ENCODE peak calls at places on chromosomes 5 and 9, in seven cellular contexts. One of them, this sample, is unnamed.

GRCh38 chr9:96513622-96514021 is 63.7 kb downstream of the HABP4 start:
- DNase-seq in lung: no peak
- DNase-seq in pancreas: no peak
- DNase-seq in BE2C: no peak
- DNase-seq in fibroblast of lung: peak
- DNase-seq in H9: no peak
- DNase-seq in fibroblast of mammary gland: peak
- DNase-seq in this sample: peak

GRCh38 chr5:177390363-177391300 is 6.4 kb downstream of the SLC34A1 start:
- DNase-seq in lung: peak
- DNase-seq in pancreas: peak
- DNase-seq in BE2C: peak
- DNase-seq in fibroblast of lung: peak
- DNase-seq in H9: peak
- DNase-seq in fibroblast of mammary gland: peak
- DNase-seq in this sample: peak

GRCh38 chr9:130732793-130733221 is 39.2 kb downstream of the EXOSC2 start:
- DNase-seq in lung: peak
- DNase-seq in pancreas: no peak
- DNase-seq in BE2C: no peak
- DNase-seq in fibroblast of lung: no peak
- DNase-seq in H9: no peak
- DNase-seq in fibroblast of mammary gland: peak
- DNase-seq in this sample: peak

GRCh38 chr5:149220750-149221149 is 50.9 kb upstream of the AFAP1L1 start:
- DNase-seq in lung: no peak
- DNase-seq in pancreas: no peak
- DNase-seq in BE2C: no peak
- DNase-seq in fibroblast of lung: no peak
- DNase-seq in H9: no peak
- DNase-seq in fibroblast of mammary gland: no peak
- DNase-seq in this sample: no peak

GRCh38 chr9:122394265-122395242 is 23.7 kb downstream of the PTGS1 start:
- DNase-seq in lung: peak
- DNase-seq in pancreas: no peak
- DNase-seq in BE2C: no peak
- DNase-seq in fibroblast of lung: peak
- DNase-seq in H9: no peak
- DNase-seq in fibroblast of mammary gland: peak
- DNase-seq in this sample: peak

GRCh38 chr9:129557192-129558036 is 63.5 kb downstream of the C9orf50 start:
- DNase-seq in lung: no peak
- DNase-seq in pancreas: no peak
- DNase-seq in BE2C: no peak
- DNase-seq in fibroblast of lung: peak
- DNase-seq in H9: peak
- DNase-seq in fibroblast of mammary gland: no peak
- DNase-seq in this sample: no peak

GRCh38 chr5:30438785-30439184 is 754.7 kb upstream of the CDH6 start:
- DNase-seq in lung: no peak
- DNase-seq in pancreas: no peak
- DNase-seq in BE2C: no peak
- DNase-seq in fibroblast of lung: no peak
- DNase-seq in H9: no peak
- DNase-seq in fibroblast of mammary gland: no peak
- DNase-seq in this sample: no peak

GRCh38 chr9:99497641-99498040 is 275.6 kb downstream of the SEC61B start:
- DNase-seq in lung: no peak
- DNase-seq in pancreas: no peak
- DNase-seq in BE2C: no peak
- DNase-seq in fibroblast of lung: no peak
- DNase-seq in H9: no peak
- DNase-seq in fibroblast of mammary gland: no peak
- DNase-seq in this sample: no peak

GRCh38 chr5:80061541-80061940 is 26.4 kb downstream of the THBS4 start:
- DNase-seq in lung: no peak
- DNase-seq in pancreas: no peak
- DNase-seq in BE2C: no peak
- DNase-seq in fibroblast of lung: no peak
- DNase-seq in H9: no peak
- DNase-seq in fibroblast of mammary gland: no peak
- DNase-seq in this sample: no peak

GRCh38 chr9:88179080-88179521 is 40.8 kb upstream of the SPATA31C2 start:
- DNase-seq in lung: no peak
- DNase-seq in pancreas: no peak
- DNase-seq in BE2C: no peak
- DNase-seq in fibroblast of lung: no peak
- DNase-seq in H9: no peak
- DNase-seq in fibroblast of mammary gland: no peak
- DNase-seq in this sample: no peak

GRCh38 chr9:107586493-107586892 is 96.9 kb upstream of the KLF4 start:
- DNase-seq in lung: no peak
- DNase-seq in pancreas: no peak
- DNase-seq in BE2C: no peak
- DNase-seq in fibroblast of lung: no peak
- DNase-seq in H9: no peak
- DNase-seq in fibroblast of mammary gland: no peak
- DNase-seq in this sample: no peak

GRCh38 chr9:135186248-135187164 is 99.0 kb downstream of the OLFM1 start:
- DNase-seq in lung: no peak
- DNase-seq in pancreas: no peak
- DNase-seq in BE2C: peak
- DNase-seq in fibroblast of lung: no peak
- DNase-seq in H9: no peak
- DNase-seq in fibroblast of mammary gland: no peak
- DNase-seq in this sample: no peak

GRCh38 chr5:32506809-32507208 is 62.3 kb upstream of the ZFR start:
- DNase-seq in lung: no peak
- DNase-seq in pancreas: no peak
- DNase-seq in BE2C: no peak
- DNase-seq in fibroblast of lung: peak
- DNase-seq in H9: no peak
- DNase-seq in fibroblast of mammary gland: peak
- DNase-seq in this sample: peak

GRCh38 chr9:76425677-76426453 is 31.6 kb upstream of the RFK start:
- DNase-seq in lung: no peak
- DNase-seq in pancreas: no peak
- DNase-seq in BE2C: no peak
- DNase-seq in fibroblast of lung: no peak
- DNase-seq in H9: no peak
- DNase-seq in fibroblast of mammary gland: no peak
- DNase-seq in this sample: no peak

GRCh38 chr5:74493426-74493825 is 147.1 kb downstream of the ENC1 start:
- DNase-seq in lung: no peak
- DNase-seq in pancreas: no peak
- DNase-seq in BE2C: no peak
- DNase-seq in fibroblast of lung: peak
- DNase-seq in H9: no peak
- DNase-seq in fibroblast of mammary gland: no peak
- DNase-seq in this sample: peak

GRCh38 chr9:109950710-109951443 is 170.9 kb downstream of the PALM2AKAP2 start:
- DNase-seq in lung: no peak
- DNase-seq in pancreas: no peak
- DNase-seq in BE2C: no peak
- DNase-seq in fibroblast of lung: no peak
- DNase-seq in H9: no peak
- DNase-seq in fibroblast of mammary gland: no peak
- DNase-seq in this sample: no peak

GRCh38 chr5:149995385-149996085 is 4.9 kb downstream of the TIGD6 start:
- DNase-seq in lung: no peak
- DNase-seq in pancreas: no peak
- DNase-seq in BE2C: peak
- DNase-seq in fibroblast of lung: no peak
- DNase-seq in H9: no peak
- DNase-seq in fibroblast of mammary gland: no peak
- DNase-seq in this sample: peak

GRCh38 chr9:124079176-124079925 is 67.8 kb downstream of the LHX2 start:
- DNase-seq in lung: no peak
- DNase-seq in pancreas: no peak
- DNase-seq in BE2C: no peak
- DNase-seq in fibroblast of lung: peak
- DNase-seq in H9: no peak
- DNase-seq in fibroblast of mammary gland: peak
- DNase-seq in this sample: no peak

GRCh38 chr5:169956756-169957155 is 23.5 kb downstream of the INSYN2B start:
- DNase-seq in lung: no peak
- DNase-seq in pancreas: no peak
- DNase-seq in BE2C: no peak
- DNase-seq in fibroblast of lung: peak
- DNase-seq in H9: no peak
- DNase-seq in fibroblast of mammary gland: no peak
- DNase-seq in this sample: peak

GRCh38 chr5:14871573-14872069 is at the start of gene ANKH:
- DNase-seq in lung: peak
- DNase-seq in pancreas: peak
- DNase-seq in BE2C: peak
- DNase-seq in fibroblast of lung: peak
- DNase-seq in H9: peak
- DNase-seq in fibroblast of mammary gland: peak
- DNase-seq in this sample: peak

GRCh38 chr5:92946546-92946945 is 634.5 kb downstream of the NR2F1-AS1 start:
- DNase-seq in lung: no peak
- DNase-seq in pancreas: no peak
- DNase-seq in BE2C: no peak
- DNase-seq in fibroblast of lung: no peak
- DNase-seq in H9: no peak
- DNase-seq in fibroblast of mammary gland: no peak
- DNase-seq in this sample: no peak

GRCh38 chr5:79200573-79201183 is 35.3 kb upstream of the JMY start:
- DNase-seq in lung: no peak
- DNase-seq in pancreas: no peak
- DNase-seq in BE2C: peak
- DNase-seq in fibroblast of lung: no peak
- DNase-seq in H9: no peak
- DNase-seq in fibroblast of mammary gland: peak
- DNase-seq in this sample: peak

GRCh38 chr9:121818841-121819430 is 167.5 kb downstream of the DAB2IP start:
- DNase-seq in lung: no peak
- DNase-seq in pancreas: no peak
- DNase-seq in BE2C: no peak
- DNase-seq in fibroblast of lung: no peak
- DNase-seq in H9: no peak
- DNase-seq in fibroblast of mammary gland: no peak
- DNase-seq in this sample: no peak

GRCh38 chr5:2586016-2586715 is 165.3 kb downstream of the IRX2 start:
- DNase-seq in lung: no peak
- DNase-seq in pancreas: no peak
- DNase-seq in BE2C: no peak
- DNase-seq in fibroblast of lung: no peak
- DNase-seq in H9: no peak
- DNase-seq in fibroblast of mammary gland: no peak
- DNase-seq in this sample: no peak

DNA sequence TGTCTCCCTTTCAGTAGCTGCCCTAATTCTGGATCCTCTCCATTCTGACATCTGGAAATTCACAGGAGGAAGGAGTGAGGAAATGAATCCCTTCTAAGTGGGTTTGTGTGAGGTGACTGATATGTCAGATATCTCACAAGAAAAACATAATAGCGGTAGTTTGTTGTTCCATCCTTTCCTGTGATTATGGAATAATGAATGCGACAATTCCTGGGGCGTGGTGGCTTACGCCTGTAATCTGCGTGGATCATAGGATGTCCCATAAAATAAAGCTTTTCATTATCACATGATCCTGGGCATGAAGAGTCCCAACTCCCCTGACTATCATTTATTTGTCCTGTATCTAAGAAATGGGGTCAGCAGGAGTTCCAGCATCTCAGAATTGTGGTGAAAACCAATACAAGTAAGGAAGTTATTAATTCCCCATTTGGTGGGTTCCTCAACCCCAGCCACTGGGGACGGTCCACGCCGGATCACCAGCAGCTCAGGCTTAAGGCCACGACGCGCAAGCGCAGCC is 375 bp upstream of the C5orf24 start:
- DNase-seq in lung: no peak
- DNase-seq in pancreas: no peak
- DNase-seq in BE2C: no peak
- DNase-seq in fibroblast of lung: peak
- DNase-seq in H9: no peak
- DNase-seq in fibroblast of mammary gland: peak
- DNase-seq in this sample: no peak
- TF ChIP-seq CTCF in lung: no peak
- TF ChIP-seq CTCF in pancreas: no peak
- TF ChIP-seq CTCF in BE2C: no peak
- TF ChIP-seq CTCF in fibroblast of lung: no peak
- TF ChIP-seq CTCF in H9: no peak
- TF ChIP-seq CTCF in fibroblast of mammary gland: no peak
- TF ChIP-seq CTCF in this sample: no peak

GRCh38 chr5:87170799-87171198 is 96.9 kb upstream of the RASA1 start:
- DNase-seq in lung: no peak
- DNase-seq in pancreas: no peak
- DNase-seq in BE2C: no peak
- DNase-seq in fibroblast of lung: no peak
- DNase-seq in H9: no peak
- DNase-seq in fibroblast of mammary gland: no peak
- DNase-seq in this sample: no peak
- TF ChIP-seq CTCF in lung: no peak
- TF ChIP-seq CTCF in pancreas: no peak
- TF ChIP-seq CTCF in BE2C: no peak
- TF ChIP-seq CTCF in fibroblast of lung: no peak
- TF ChIP-seq CTCF in H9: no peak
- TF ChIP-seq CTCF in fibroblast of mammary gland: no peak
- TF ChIP-seq CTCF in this sample: no peak

GRCh38 chr5:161572914-161573313 is 26.4 kb upstream of the GABRB2 start:
- DNase-seq in lung: no peak
- DNase-seq in pancreas: no peak
- DNase-seq in BE2C: no peak
- DNase-seq in fibroblast of lung: no peak
- DNase-seq in H9: no peak
- DNase-seq in fibroblast of mammary gland: no peak
- DNase-seq in this sample: no peak
- TF ChIP-seq CTCF in lung: no peak
- TF ChIP-seq CTCF in pancreas: no peak
- TF ChIP-seq CTCF in BE2C: no peak
- TF ChIP-seq CTCF in fibroblast of lung: no peak
- TF ChIP-seq CTCF in H9: no peak
- TF ChIP-seq CTCF in fibroblast of mammary gland: no peak
- TF ChIP-seq CTCF in this sample: no peak

DNA sequence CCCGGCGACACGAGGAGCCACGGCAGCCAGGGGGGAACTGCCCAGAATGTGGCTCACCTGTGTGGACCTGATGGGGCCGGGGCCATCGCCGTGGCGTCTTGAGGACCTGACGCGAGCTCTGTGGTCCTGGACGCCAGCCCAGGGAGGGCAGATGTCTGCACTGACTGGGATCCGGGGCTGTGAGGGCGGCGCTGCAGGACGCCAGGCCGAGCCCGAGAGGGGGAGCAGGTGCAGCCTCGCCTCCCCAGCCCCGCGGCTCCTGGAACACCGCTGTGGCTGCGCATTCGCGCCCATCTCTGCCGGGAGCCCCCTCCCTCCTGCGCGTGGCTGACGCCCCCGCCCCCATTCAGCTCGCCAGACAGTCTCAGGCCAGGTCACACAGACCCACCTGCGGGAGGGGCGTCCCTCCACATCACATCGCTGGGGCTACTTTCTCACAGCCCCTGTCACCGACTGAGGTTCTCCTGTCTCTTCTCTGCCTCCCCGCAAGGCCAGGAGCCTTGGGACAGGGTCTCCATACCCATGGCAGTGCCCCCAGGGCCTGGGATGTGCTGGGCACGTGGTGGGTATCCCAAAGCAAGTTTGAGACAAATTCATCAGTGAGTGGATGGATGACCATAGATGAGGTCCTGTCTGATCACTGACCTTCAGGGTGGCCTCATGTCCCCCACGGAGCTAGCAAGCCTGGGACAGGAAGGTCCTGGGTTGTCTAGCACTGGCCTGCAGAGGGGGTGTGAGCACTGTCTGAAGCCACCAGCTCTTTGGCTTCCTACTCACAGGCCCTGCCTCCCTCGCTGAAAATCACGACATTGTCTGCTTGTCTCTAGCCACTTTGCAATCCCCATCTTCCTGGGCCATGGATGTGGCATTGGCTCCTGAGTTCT is 47.3 kb downstream of the RASGEF1C start:
- DNase-seq in lung: peak
- DNase-seq in pancreas: peak
- DNase-seq in BE2C: no peak
- DNase-seq in fibroblast of lung: no peak
- DNase-seq in H9: peak
- DNase-seq in fibroblast of mammary gland: no peak
- DNase-seq in this sample: no peak
- TF ChIP-seq CTCF in lung: no peak
- TF ChIP-seq CTCF in pancreas: no peak
- TF ChIP-seq CTCF in BE2C: peak
- TF ChIP-seq CTCF in fibroblast of lung: no peak
- TF ChIP-seq CTCF in H9: peak
- TF ChIP-seq CTCF in fibroblast of mammary gland: no peak
- TF ChIP-seq CTCF in this sample: no peak

This sample was measured in fibroblast of the aortic adventitia.